ENCODE peak calls at places on chromosomes 5 and 9, in eight cellular contexts. F, G, N, C, K, E, B and T are unnamed samples.

GRCh38 chr5:40442346-40442745 is 237.4 kb upstream of the PTGER4 start:
- DNase-seq in F (no peak), G (no peak), N (no peak), C (no peak), K (no peak), E (no peak), B (no peak), T (no peak)

GRCh38 chr5:173869316-173869715 is 18.8 kb upstream of the CPEB4 start:
- DNase-seq in F (no peak), G (no peak), N (no peak), C (no peak), K (no peak), E (no peak), B (no peak), T (no peak)

GRCh38 chr5:109700516-109701174 is 10.9 kb downstream of the MAN2A1 start:
- DNase-seq in F (no peak), G (no peak), N (no peak), C (no peak), K (no peak), E (no peak), B (no peak), T (no peak)

GRCh38 chr9:133677126-133678010 is 41.2 kb downstream of the DBH start:
- DNase-seq in F (no peak), G (no peak), N (no peak), C (no peak), K (no peak), E (no peak), B (no peak), T (no peak)

GRCh38 chr9:123370526-123371227 is 14.7 kb downstream of the CRB2 start:
- DNase-seq in F (no peak), G (no peak), N (no peak), C (no peak), K (no peak), E (no peak), B (no peak), T (no peak)

GRCh38 chr9:6845881-6846280 is 88.1 kb downstream of the KDM4C start:
- DNase-seq in F (no peak), G (no peak), N (no peak), C (no peak), K (no peak), E (no peak), B (no peak), T (no peak)

GRCh38 chr9:133522073-133522910 is 2.5 kb downstream of the MYMK start:
- DNase-seq in F (peak), G (no peak), N (no peak), C (no peak), K (no peak), E (no peak), B (no peak), T (peak)

GRCh38 chr9:128128836-128129590 is 1.5 kb upstream of the PTGES2 start:
- DNase-seq in F (no peak), G (peak), N (no peak), C (no peak), K (no peak), E (no peak), B (no peak), T (peak)

GRCh38 chr5:11110128-11110527 is 349.1 kb upstream of the DAP start:
- DNase-seq in F (no peak), G (no peak), N (no peak), C (no peak), K (no peak), E (no peak), B (no peak), T (no peak)

GRCh38 chr9:24436761-24437160 is 108.9 kb downstream of the IZUMO3 start:
- DNase-seq in F (no peak), G (no peak), N (no peak), C (no peak), K (no peak), E (no peak), B (no peak), T (no peak)

GRCh38 chr9:133727876-133728441 is 10.2 kb downstream of the SARDH start:
- DNase-seq in F (no peak), G (peak), N (no peak), C (no peak), K (no peak), E (no peak), B (no peak), T (peak)

GRCh38 chr5:41527201-41527779 is 16.9 kb upstream of the PLCXD3 start:
- DNase-seq in F (no peak), G (peak), N (peak), C (no peak), K (peak), E (no peak), B (peak), T (no peak)

GRCh38 chr5:110169461-110169860 is 479.7 kb downstream of the MAN2A1 start:
- DNase-seq in F (no peak), G (no peak), N (no peak), C (no peak), K (no peak), E (no peak), B (no peak), T (no peak)

GRCh38 chr5:89556215-89557009 is 673.4 kb upstream of the MEF2C start:
- DNase-seq in F (no peak), G (no peak), N (peak), C (no peak), K (peak), E (no peak), B (peak), T (no peak)

GRCh38 chr5:142063878-142064331 is 44.7 kb upstream of the NDFIP1 start:
- DNase-seq in F (peak), G (peak), N (peak), C (no peak), K (peak), E (no peak), B (peak), T (peak)

GRCh38 chr9:114487607-114488300 is 17.5 kb downstream of the WHRN start:
- DNase-seq in F (peak), G (no peak), N (peak), C (peak), K (peak), E (peak), B (peak), T (peak)

GRCh38 chr5:64026493-64026892 is 64.2 kb upstream of the HTR1A start:
- DNase-seq in F (no peak), G (no peak), N (no peak), C (no peak), K (no peak), E (no peak), B (no peak), T (no peak)

GRCh38 chr9:15509931-15510788 is 610 bp downstream of the PSIP1 start:
- DNase-seq in F (peak), G (peak), N (no peak), C (peak), K (no peak), E (peak), B (no peak), T (peak)

GRCh38 chr5:79074641-79075040 is 5.1 kb downstream of the BHMT2 start:
- DNase-seq in F (no peak), G (no peak), N (peak), C (no peak), K (peak), E (no peak), B (no peak), T (no peak)

GRCh38 chr9:135920973-135921585 is 13.7 kb upstream of the CAMSAP1 start:
- DNase-seq in F (no peak), G (no peak), N (no peak), C (no peak), K (no peak), E (no peak), B (no peak), T (no peak)

GRCh38 chr5:37710965-37711364 is 128.9 kb downstream of the GDNF start:
- DNase-seq in F (no peak), G (no peak), N (no peak), C (no peak), K (no peak), E (no peak), B (no peak), T (no peak)

GRCh38 chr9:10612649-10613398 is at the start of gene PTPRD:
- DNase-seq in F (peak), G (peak), N (peak), C (peak), K (no peak), E (peak), B (no peak), T (peak)